ENCODE peak calls at places on chromosomes 3 and 15, in five cellular contexts. One of them, this sample, is unnamed.

GRCh38 chr15:39092761-39093160 is 488.1 kb upstream of the THBS1 start:
- DNase-seq in fibroblast of lung: no peak
- DNase-seq in lower lobe of right lung: no peak
- DNase-seq in keratinocyte: no peak
- DNase-seq in WERI-Rb-1: no peak
- DNase-seq in this sample: no peak

GRCh38 chr3:72666444-72666755 is 181.8 kb downstream of the SHQ1 start:
- DNase-seq in fibroblast of lung: no peak
- DNase-seq in lower lobe of right lung: no peak
- DNase-seq in keratinocyte: no peak
- DNase-seq in WERI-Rb-1: no peak
- DNase-seq in this sample: no peak

GRCh38 chr3:124258057-124258500 is 266.2 kb upstream of the ROPN1 start:
- DNase-seq in fibroblast of lung: peak; percentile 89
- DNase-seq in lower lobe of right lung: no peak
- DNase-seq in keratinocyte: no peak
- DNase-seq in WERI-Rb-1: no peak
- DNase-seq in this sample: no peak

GRCh38 chr3:123712077-123712860 is 127.4 kb upstream of the HACD2 start:
- DNase-seq in fibroblast of lung: no peak
- DNase-seq in lower lobe of right lung: no peak
- DNase-seq in keratinocyte: no peak
- DNase-seq in WERI-Rb-1: no peak
- DNase-seq in this sample: no peak

GRCh38 chr15:87649175-87649574 is 607.4 kb downstream of the NTRK3 start:
- DNase-seq in fibroblast of lung: no peak
- DNase-seq in lower lobe of right lung: no peak
- DNase-seq in keratinocyte: no peak
- DNase-seq in WERI-Rb-1: no peak
- DNase-seq in this sample: no peak

GRCh38 chr3:47984089-47984759 is 32.0 kb downstream of the MAP4 start:
- DNase-seq in fibroblast of lung: peak; percentile 85
- DNase-seq in lower lobe of right lung: no peak
- DNase-seq in keratinocyte: peak; percentile 9
- DNase-seq in WERI-Rb-1: no peak
- DNase-seq in this sample: no peak

GRCh38 chr3:100756441-100756840 is 47.1 kb downstream of the TFG start:
- DNase-seq in fibroblast of lung: peak; percentile 62
- DNase-seq in lower lobe of right lung: no peak
- DNase-seq in keratinocyte: no peak
- DNase-seq in WERI-Rb-1: no peak
- DNase-seq in this sample: no peak

GRCh38 chr3:149977391-149977790 is 6.7 kb upstream of the PFN2 start:
- DNase-seq in fibroblast of lung: peak; percentile 83
- DNase-seq in lower lobe of right lung: no peak
- DNase-seq in keratinocyte: no peak
- DNase-seq in WERI-Rb-1: no peak
- DNase-seq in this sample: no peak

GRCh38 chr3:136753112-136753939 is 1.1 kb upstream of the STAG1 start:
- DNase-seq in fibroblast of lung: peak; percentile 13
- DNase-seq in lower lobe of right lung: no peak
- DNase-seq in keratinocyte: no peak
- DNase-seq in WERI-Rb-1: no peak
- DNase-seq in this sample: no peak

GRCh38 chr3:160921020-160921635 is 165.1 kb downstream of the PPM1L start:
- DNase-seq in fibroblast of lung: peak; percentile 35
- DNase-seq in lower lobe of right lung: no peak
- DNase-seq in keratinocyte: no peak
- DNase-seq in WERI-Rb-1: peak; percentile 25
- DNase-seq in this sample: peak; percentile 5

GRCh38 chr3:11077466-11077865 is 76.8 kb upstream of the HRH1 start:
- DNase-seq in fibroblast of lung: peak; percentile 56
- DNase-seq in lower lobe of right lung: no peak
- DNase-seq in keratinocyte: no peak
- DNase-seq in WERI-Rb-1: no peak
- DNase-seq in this sample: no peak

GRCh38 chr3:152707314-152707713 is 127.6 kb upstream of the P2RY1 start:
- DNase-seq in fibroblast of lung: no peak
- DNase-seq in lower lobe of right lung: no peak
- DNase-seq in keratinocyte: no peak
- DNase-seq in WERI-Rb-1: no peak
- DNase-seq in this sample: no peak

GRCh38 chr3:32297366-32297765 is 58.9 kb downstream of the CMTM8 start:
- DNase-seq in fibroblast of lung: no peak
- DNase-seq in lower lobe of right lung: no peak
- DNase-seq in keratinocyte: no peak
- DNase-seq in WERI-Rb-1: no peak
- DNase-seq in this sample: no peak

GRCh38 chr3:131772278-131772893 is 262.4 kb downstream of the CPNE4 start:
- DNase-seq in fibroblast of lung: no peak
- DNase-seq in lower lobe of right lung: no peak
- DNase-seq in keratinocyte: no peak
- DNase-seq in WERI-Rb-1: no peak
- DNase-seq in this sample: no peak

GRCh38 chr3:36709281-36709680 is 55.1 kb downstream of the DCLK3 start:
- DNase-seq in fibroblast of lung: no peak
- DNase-seq in lower lobe of right lung: no peak
- DNase-seq in keratinocyte: no peak
- DNase-seq in WERI-Rb-1: no peak
- DNase-seq in this sample: no peak

GRCh38 chr15:90557651-90558084 is 27.9 kb downstream of the CRTC3 start:
- DNase-seq in fibroblast of lung: peak; percentile 87
- DNase-seq in lower lobe of right lung: peak; percentile 63
- DNase-seq in keratinocyte: no peak
- DNase-seq in WERI-Rb-1: no peak
- DNase-seq in this sample: no peak

GRCh38 chr3:61562042-61562809 is 855 bp downstream of the PTPRG start:
- DNase-seq in fibroblast of lung: peak; percentile 48
- DNase-seq in lower lobe of right lung: no peak
- DNase-seq in keratinocyte: no peak
- DNase-seq in WERI-Rb-1: peak; percentile 14
- DNase-seq in this sample: no peak

GRCh38 chr15:57758556-57758955 is 52.0 kb downstream of the POLR2M start:
- DNase-seq in fibroblast of lung: no peak
- DNase-seq in lower lobe of right lung: no peak
- DNase-seq in keratinocyte: no peak
- DNase-seq in WERI-Rb-1: no peak
- DNase-seq in this sample: no peak

GRCh38 chr3:119349353-119349752 is 55.2 kb downstream of the ARHGAP31 start:
- DNase-seq in fibroblast of lung: no peak
- DNase-seq in lower lobe of right lung: no peak
- DNase-seq in keratinocyte: no peak
- DNase-seq in WERI-Rb-1: no peak
- DNase-seq in this sample: no peak

GRCh38 chr3:119350114-119350513 is 55.9 kb downstream of the ARHGAP31 start:
- DNase-seq in fibroblast of lung: peak; percentile 9
- DNase-seq in lower lobe of right lung: no peak
- DNase-seq in keratinocyte: no peak
- DNase-seq in WERI-Rb-1: no peak
- DNase-seq in this sample: no peak

GRCh38 chr3:119356646-119357045 is 62.5 kb downstream of the ARHGAP31 start:
- DNase-seq in fibroblast of lung: peak; percentile 23
- DNase-seq in lower lobe of right lung: no peak
- DNase-seq in keratinocyte: no peak
- DNase-seq in WERI-Rb-1: no peak
- DNase-seq in this sample: no peak

GRCh38 chr3:119352235-119352634 is 58.1 kb downstream of the ARHGAP31 start:
- DNase-seq in fibroblast of lung: peak; percentile 58
- DNase-seq in lower lobe of right lung: no peak
- DNase-seq in keratinocyte: no peak
- DNase-seq in WERI-Rb-1: no peak
- DNase-seq in this sample: peak; percentile 86

GRCh38 chr3:119352863-119353527 is 58.8 kb downstream of the ARHGAP31 start:
- DNase-seq in fibroblast of lung: peak; percentile 74
- DNase-seq in lower lobe of right lung: no peak
- DNase-seq in keratinocyte: no peak
- DNase-seq in WERI-Rb-1: no peak
- DNase-seq in this sample: peak; percentile 37
- TF ChIP-seq CTCF in fibroblast of lung: peak; percentile 44
- TF ChIP-seq CTCF in lower lobe of right lung: peak; percentile 40
- TF ChIP-seq CTCF in keratinocyte: peak; percentile 20
- TF ChIP-seq CTCF in WERI-Rb-1: peak; percentile 7
- TF ChIP-seq CTCF in this sample: peak; percentile 33

DNA sequence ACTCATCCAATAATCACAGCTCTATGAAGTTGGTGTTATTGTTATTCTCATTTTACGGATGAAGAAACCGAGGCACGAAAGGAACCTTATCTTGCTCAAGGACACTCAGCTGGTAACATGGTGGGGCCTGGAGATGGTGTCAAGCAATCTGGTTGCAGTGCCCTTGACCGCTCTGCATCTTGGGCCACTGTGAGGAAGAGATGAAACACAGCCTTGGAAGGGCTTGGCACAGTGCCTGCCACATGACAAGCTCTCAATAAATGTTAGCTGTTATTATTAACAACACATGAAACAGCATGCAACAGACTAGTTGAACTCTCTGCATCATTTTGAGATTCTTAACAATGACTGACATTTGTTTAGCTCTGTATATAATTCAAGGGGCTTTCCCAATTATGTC is 10.1 kb upstream of the ITGA11 start:
- DNase-seq in fibroblast of lung: no peak
- DNase-seq in lower lobe of right lung: no peak
- DNase-seq in keratinocyte: no peak
- DNase-seq in WERI-Rb-1: no peak
- DNase-seq in this sample: no peak
- TF ChIP-seq CTCF in fibroblast of lung: no peak
- TF ChIP-seq CTCF in lower lobe of right lung: no peak
- TF ChIP-seq CTCF in keratinocyte: no peak
- TF ChIP-seq CTCF in WERI-Rb-1: no peak
- TF ChIP-seq CTCF in this sample: no peak

DNA sequence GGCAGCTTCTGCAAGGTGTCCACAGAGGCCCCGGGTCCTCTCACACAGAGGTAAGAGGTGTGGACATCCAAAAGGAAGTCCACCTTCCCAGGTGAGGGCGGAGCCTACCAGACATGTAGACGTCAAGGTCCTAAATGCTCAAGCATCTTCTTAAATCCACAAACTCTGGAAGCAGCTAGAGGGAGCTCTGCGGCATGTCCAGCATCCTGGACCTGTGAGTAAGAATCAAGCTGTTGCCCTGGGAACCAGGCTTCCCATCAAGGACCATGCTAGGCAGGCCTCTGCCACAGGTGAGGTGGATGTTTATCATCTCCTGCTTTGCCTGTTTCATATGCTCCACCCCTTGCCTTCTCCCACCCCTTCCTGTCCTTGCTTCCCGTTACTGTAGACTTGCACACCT is 368.2 kb downstream of the GABRG3 start:
- DNase-seq in fibroblast of lung: no peak
- DNase-seq in lower lobe of right lung: no peak
- DNase-seq in keratinocyte: no peak
- DNase-seq in WERI-Rb-1: no peak
- DNase-seq in this sample: no peak
- TF ChIP-seq CTCF in fibroblast of lung: no peak
- TF ChIP-seq CTCF in lower lobe of right lung: no peak
- TF ChIP-seq CTCF in keratinocyte: no peak
- TF ChIP-seq CTCF in WERI-Rb-1: peak; percentile 20
- TF ChIP-seq CTCF in this sample: no peak

GRCh38 chr3:2156244-2156847 is 57.7 kb downstream of the CNTN4 start:
- DNase-seq in fibroblast of lung: no peak
- DNase-seq in lower lobe of right lung: no peak
- DNase-seq in keratinocyte: no peak
- DNase-seq in WERI-Rb-1: peak; percentile 32
- DNase-seq in this sample: no peak
- TF ChIP-seq CTCF in fibroblast of lung: peak; percentile 28
- TF ChIP-seq CTCF in lower lobe of right lung: peak; percentile 50
- TF ChIP-seq CTCF in keratinocyte: peak; percentile 52
- TF ChIP-seq CTCF in WERI-Rb-1: peak; percentile 80
- TF ChIP-seq CTCF in this sample: peak; percentile 95

DNA sequence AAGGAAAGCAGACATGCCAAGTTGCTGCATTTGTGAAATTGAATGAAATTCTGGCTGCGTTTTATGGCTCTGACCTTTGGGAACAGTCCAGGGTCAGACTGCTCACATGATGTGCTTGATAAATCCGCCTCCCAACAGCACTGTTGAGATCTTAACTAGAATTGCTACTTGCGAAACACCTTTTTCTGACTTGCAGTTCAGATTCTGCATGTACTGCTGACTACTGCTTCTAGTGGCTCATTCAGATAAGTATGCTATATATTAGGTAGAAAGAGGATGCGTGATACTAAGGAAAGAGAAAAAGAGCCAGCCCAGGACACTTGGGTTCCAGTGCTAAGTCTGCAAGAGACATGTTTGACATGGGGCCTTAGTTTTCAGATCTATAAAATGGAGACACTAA is 129.4 kb downstream of the LPP start:
- DNase-seq in fibroblast of lung: peak; percentile 36
- DNase-seq in lower lobe of right lung: no peak
- DNase-seq in keratinocyte: no peak
- DNase-seq in WERI-Rb-1: no peak
- DNase-seq in this sample: no peak
- TF ChIP-seq CTCF in fibroblast of lung: peak; percentile 30
- TF ChIP-seq CTCF in lower lobe of right lung: no peak
- TF ChIP-seq CTCF in keratinocyte: peak; percentile 26
- TF ChIP-seq CTCF in WERI-Rb-1: no peak
- TF ChIP-seq CTCF in this sample: no peak

This sample was measured in GM12864.